ENCODE peak calls at places on chromosomes 7 and 10, in nine cellular contexts. K, W, C, D, S, E, N, B and J are unnamed samples.

GRCh38 chr10:44581996-44582395 is 197.1 kb upstream of the CXCL12 start:
- DNase-seq in K (no peak), D (no peak), N (no peak), S (no peak), E (no peak), B (no peak), W (no peak), C (peak; percentile 51), J (peak; percentile 71)

GRCh38 chr10:23331567-23332290 is 12.9 kb downstream of the C10orf67 start:
- DNase-seq in S (peak; percentile 77), W (no peak), K (no peak), E (no peak), N (no peak), B (no peak), D (peak; percentile 57), C (peak; percentile 60), J (no peak)

GRCh38 chr10:63166742-63167258 is 33.7 kb downstream of the NRBF2 start:
- DNase-seq in E (no peak), C (peak; percentile 77), K (no peak), B (peak; percentile 33), W (peak; percentile 61), D (peak; percentile 55), S (peak; percentile 49), N (no peak), J (no peak)

GRCh38 chr7:138869353-138869752 is 71.4 kb upstream of the ATP6V0A4 start:
- DNase-seq in W (no peak), C (no peak), N (no peak), D (no peak), K (no peak), B (no peak), S (no peak), E (no peak), J (no peak)

GRCh38 chr10:20274580-20274979 is 458.3 kb downstream of the PLXDC2 start:
- DNase-seq in C (no peak), W (no peak), B (no peak), S (no peak), E (no peak), K (no peak), N (no peak), D (no peak), J (no peak)

GRCh38 chr10:132507956-132508490 is 29.6 kb upstream of the INPP5A start:
- DNase-seq in C (no peak), B (no peak), D (no peak), W (no peak), K (no peak), S (no peak), N (no peak), E (no peak), J (no peak)

GRCh38 chr10:37865957-37866671 is 8.7 kb upstream of the ZNF248 start:
- DNase-seq in S (no peak), C (no peak), E (no peak), K (no peak), B (no peak), D (no peak), N (no peak), W (no peak), J (no peak)

GRCh38 chr10:62464308-62464707 is 90.1 kb downstream of the ZNF365 start:
- DNase-seq in B (no peak), K (no peak), S (no peak), E (no peak), C (peak; percentile 67), D (no peak), W (no peak), N (no peak), J (no peak)

GRCh38 chr10:44978570-44979280 is at the start of gene DEPP1:
- DNase-seq in N (peak; percentile 95), C (peak; percentile 92), E (peak; percentile 87), S (peak; percentile 82), D (peak; percentile 83), B (no peak), K (peak; percentile 92), W (peak; percentile 94), J (peak; percentile 91)

GRCh38 chr7:48786951-48787350 is 137.4 kb upstream of the CDC14C start:
- DNase-seq in D (no peak), E (no peak), K (no peak), N (no peak), W (no peak), S (no peak), B (no peak), C (no peak), J (no peak)

GRCh38 chr7:144786079-144786478 is 49.8 kb downstream of the TPK1 start:
- DNase-seq in K (no peak), E (no peak), B (no peak), D (no peak), N (no peak), W (no peak), S (no peak), C (no peak), J (no peak)

GRCh38 chr7:144787127-144787526 is 48.7 kb downstream of the TPK1 start:
- DNase-seq in K (no peak), W (no peak), B (no peak), D (no peak), E (no peak), N (no peak), S (no peak), C (no peak), J (no peak)

GRCh38 chr7:144784943-144785342 is 50.9 kb downstream of the TPK1 start:
- DNase-seq in D (no peak), W (peak; percentile 36), C (no peak), N (no peak), B (no peak), S (no peak), E (no peak), K (no peak), J (no peak)

GRCh38 chr7:144785491-144785890 is 50.4 kb downstream of the TPK1 start:
- DNase-seq in C (no peak), S (no peak), D (no peak), K (no peak), W (no peak), B (no peak), N (no peak), E (no peak), J (no peak)

DNA sequence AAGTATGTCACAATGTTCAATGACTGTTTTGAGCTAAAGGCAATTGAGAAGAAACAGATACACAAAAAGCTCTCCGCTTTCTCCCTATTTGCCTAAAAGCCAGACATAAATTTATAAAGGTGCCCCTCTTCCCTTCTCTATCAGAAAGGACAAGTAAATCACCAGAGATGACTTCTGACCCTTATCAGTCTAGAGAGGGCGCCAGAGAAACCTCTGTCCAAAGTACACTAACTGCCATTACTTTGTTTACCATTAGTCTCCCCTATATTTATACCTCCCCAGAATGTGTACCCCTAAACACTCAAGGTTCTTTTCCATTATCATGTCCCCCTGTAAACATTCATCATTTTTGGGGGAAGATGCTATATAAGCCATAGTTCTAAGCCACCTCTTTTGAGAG is 49.3 kb downstream of the TPK1 start:
- DNase-seq in S (no peak), B (no peak), K (no peak), E (no peak), N (no peak), W (no peak), D (no peak), C (no peak), J (no peak)
- TF ChIP-seq CTCF in S (no peak), B (peak; percentile 42), K (no peak), E (no peak), N (peak; percentile 20), W (no peak), D (no peak), C (no peak), J (no peak)

DNA sequence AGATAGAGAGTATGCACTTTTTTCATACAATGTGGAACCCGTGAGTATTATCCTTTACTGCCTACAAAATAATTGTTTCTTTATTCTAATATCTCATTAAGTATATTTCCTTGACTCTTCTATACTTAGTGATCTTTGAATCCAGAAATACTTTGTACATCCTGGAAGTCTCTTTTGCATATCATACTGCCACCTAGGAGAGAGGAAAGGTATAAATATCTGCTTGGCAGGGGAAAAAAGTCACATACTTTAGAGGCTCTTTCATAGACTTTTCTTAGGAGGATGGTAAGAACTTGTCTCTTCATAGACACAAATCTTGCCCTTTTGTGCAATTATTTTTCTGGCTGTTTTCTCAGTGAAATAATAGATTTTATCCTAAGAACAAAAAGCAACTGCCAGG is 436.0 kb downstream of the PAXIP1 start:
- DNase-seq in E (no peak), N (no peak), K (no peak), C (no peak), S (no peak), W (no peak), D (no peak), B (no peak), J (no peak)
- TF ChIP-seq CTCF in E (peak; percentile 56), N (no peak), K (no peak), C (no peak), S (no peak), W (no peak), D (no peak), B (no peak), J (no peak)

GRCh38 chr7:144738708-144739314 is 97.0 kb downstream of the TPK1 start:
- DNase-seq in E (no peak), S (peak; percentile 1), N (no peak), B (no peak), D (no peak), K (no peak), W (peak; percentile 6), C (peak; percentile 17), J (no peak)
- TF ChIP-seq CTCF in E (peak; percentile 82), S (peak; percentile 78), N (peak; percentile 71), B (peak; percentile 70), D (peak; percentile 40), K (peak; percentile 83), W (peak; percentile 30), C (peak; percentile 68), J (peak; percentile 80)

GRCh38 chr10:113854019-113854756 is at the start of the genes DCLRE1A and NHLRC2:
- DNase-seq in C (peak; percentile 82), W (peak; percentile 85), E (no peak), K (peak; percentile 85), D (peak; percentile 28), B (no peak), N (peak; percentile 85), S (peak; percentile 74), J (peak; percentile 86)

GRCh38 chr10:113857210-113857609 is 2.7 kb downstream of the NHLRC2 start:
- DNase-seq in K (no peak), S (no peak), N (no peak), B (no peak), W (no peak), E (no peak), D (no peak), C (no peak), J (no peak)

GRCh38 chr10:113856563-113856962 is 2.1 kb downstream of the NHLRC2 start:
- DNase-seq in W (no peak), K (no peak), N (no peak), D (no peak), E (no peak), S (no peak), C (no peak), B (no peak), J (no peak)

GRCh38 chr10:113853577-113854018 is 284 bp downstream of the DCLRE1A start:
- DNase-seq in D (no peak), W (no peak), K (no peak), C (no peak), N (no peak), S (no peak), E (no peak), B (no peak), J (no peak)

GRCh38 chr10:113854757-113855626 is 531 bp downstream of the NHLRC2 start:
- DNase-seq in B (no peak), D (no peak), N (peak; percentile 65), W (peak; percentile 49), K (peak; percentile 53), E (peak; percentile 80), S (peak; percentile 56), C (peak; percentile 47), J (peak; percentile 87)
- TF ChIP-seq CTCF in B (no peak), D (no peak), N (no peak), W (no peak), K (peak; percentile 24), E (peak; percentile 56), S (no peak), C (peak; percentile 8), J (no peak)